ENCODE peak calls at places on chromosomes 6 and 20, in four cellular contexts. K is Panc1, I is HCT116, V is HepG2. N is an unnamed sample.

GRCh38 chr20:4740774-4741431 is 19.2 kb downstream of the PRND start:
- DNase-seq in K (no peak), I (peak), V (peak), N (peak)

GRCh38 chr6:38307730-38308129 is 332.0 kb downstream of the BTBD9 start:
- DNase-seq in K (no peak), I (no peak), V (no peak), N (no peak)

GRCh38 chr6:67640462-67640861 is 994.6 kb upstream of the ADGRB3 start:
- DNase-seq in K (no peak), I (no peak), V (no peak), N (no peak)

GRCh38 chr6:34656378-34657036 is 40.1 kb downstream of the ILRUN start:
- DNase-seq in K (no peak), I (no peak), V (peak), N (no peak)

GRCh38 chr6:44253307-44254101 is 3.8 kb downstream of the SLC35B2 start:
- DNase-seq in K (no peak), I (no peak), V (peak), N (no peak)

GRCh38 chr6:105424177-105424783 is 21.4 kb upstream of the PREP start:
- DNase-seq in K (no peak), I (peak), V (peak), N (peak)

GRCh38 chr20:5550738-5551529 is 199.3 kb upstream of the SHLD1 start:
- DNase-seq in K (no peak), I (no peak), V (no peak), N (no peak)

GRCh38 chr6:33217681-33218080 is 9.4 kb downstream of the RING1 start:
- DNase-seq in K (no peak), I (no peak), V (no peak), N (peak)

GRCh38 chr6:126748141-126748540 is 370.3 kb upstream of the RSPO3 start:
- DNase-seq in K (no peak), I (no peak), V (no peak), N (no peak)

GRCh38 chr20:36579996-36580545 is 6.7 kb downstream of the TGIF2 start:
- DNase-seq in K (no peak), I (no peak), V (no peak), N (no peak)
- TF ChIP-seq TCF7L2 in K (no peak), I (no peak), V (no peak), N (no peak)

GRCh38 chr6:7254980-7255825 is 57.8 kb downstream of the SSR1 start:
- DNase-seq in K (no peak), I (no peak), V (no peak), N (peak)
- TF ChIP-seq TCF7L2 in K (no peak), I (no peak), V (no peak), N (no peak)

GRCh38 chr6:11236351-11236750 is 3.9 kb upstream of the NEDD9 start:
- DNase-seq in K (no peak), I (no peak), V (no peak), N (no peak)
- TF ChIP-seq TCF7L2 in K (no peak), I (no peak), V (no peak), N (no peak)

DNA sequence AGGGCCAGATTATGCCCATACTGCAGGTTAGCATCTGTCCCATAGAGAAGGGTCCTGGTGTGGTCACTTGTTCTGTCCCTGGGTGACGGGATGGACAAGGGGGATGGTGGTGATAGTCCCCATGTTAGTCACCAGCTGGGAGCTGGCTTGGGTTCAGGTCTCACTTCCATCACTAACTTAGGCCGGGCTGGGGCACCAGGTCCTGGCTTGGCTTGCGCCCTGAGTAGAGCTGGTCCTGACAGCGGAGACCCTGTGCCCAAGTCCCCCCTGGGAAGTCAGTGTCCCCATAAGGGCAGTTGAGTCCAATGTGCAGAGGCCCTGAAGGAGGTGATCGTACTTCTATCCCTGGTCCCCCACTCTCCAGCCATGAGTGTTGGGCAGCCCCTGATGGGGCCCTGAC is 52.6 kb downstream of the ANKRD60 start:
- DNase-seq in K (no peak), I (no peak), V (no peak), N (no peak)
- TF ChIP-seq TCF7L2 in K (no peak), I (no peak), V (no peak), N (no peak)

DNA sequence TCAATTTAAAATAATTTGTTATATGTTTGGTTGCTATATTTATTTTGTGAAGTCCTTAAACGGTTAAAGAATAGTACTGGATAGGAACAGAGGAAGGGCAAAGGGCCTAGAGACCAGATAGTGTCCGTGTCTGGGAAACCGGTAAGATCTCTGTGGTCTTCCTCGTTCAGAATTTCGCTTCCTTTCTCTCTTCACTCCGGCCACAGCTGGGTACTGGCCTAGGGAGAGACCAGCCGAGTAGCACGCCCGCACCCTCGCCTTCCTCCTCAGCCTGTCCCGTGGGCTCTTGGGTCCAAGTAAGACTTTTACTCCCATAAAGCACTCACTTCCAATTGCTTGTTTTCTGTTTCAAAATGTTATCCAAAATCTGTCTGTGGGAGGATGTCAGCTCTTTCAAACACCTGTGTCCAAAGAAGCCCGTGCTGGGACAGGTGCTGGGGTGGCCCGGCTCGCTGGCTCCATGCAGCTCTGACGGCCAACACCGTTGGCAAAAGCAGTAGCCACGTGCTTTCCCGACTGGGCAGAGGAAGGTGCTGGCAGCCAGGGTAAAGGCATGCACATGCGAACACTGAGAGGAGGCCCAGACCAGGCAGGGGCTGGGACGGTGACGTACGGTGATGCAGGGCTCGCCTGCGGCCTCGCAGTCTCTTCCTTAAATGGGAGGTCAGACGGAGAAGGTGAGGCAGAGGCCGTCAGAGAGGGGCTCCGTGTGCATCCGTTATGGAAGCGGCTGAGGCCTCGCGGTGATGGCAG is 112.2 kb downstream of the IRF4 start:
- DNase-seq in K (no peak), I (no peak), V (no peak), N (no peak)
- TF ChIP-seq TCF7L2 in K (no peak), I (no peak), V (no peak), N (no peak)